ENCODE peak calls at places on chromosomes 6 and 20, in six cellular contexts. I is mesenchymal stem cell, G is neuronal stem cell, O is H9, X is trophoblast cell, N is IMR-90. V is an unnamed sample.

GRCh38 chr6:46776070-46776752 is 17.0 kb upstream of the MEP1A start:
- DNase-seq in N (no peak), O (no peak), X (no peak), I (no peak), G (no peak), V (no peak)

GRCh38 chr6:55276745-55277627 is 50.3 kb upstream of the GFRAL start:
- DNase-seq in X (peak; percentile 85), N (peak; percentile 72), G (peak; percentile 61), O (peak; percentile 54), I (peak; percentile 84), V (peak; percentile 50)

GRCh38 chr6:33248643-33248931 is 23.1 kb downstream of the VPS52 start:
- DNase-seq in I (peak; percentile 80), O (no peak), X (no peak), N (no peak), G (no peak), V (no peak)

GRCh38 chr6:69580696-69581095 is 216.1 kb downstream of the LMBRD1 start:
- DNase-seq in X (no peak), I (no peak), G (no peak), O (no peak), N (no peak), V (no peak)

GRCh38 chr20:1337441-1337840 is 8.5 kb upstream of the SDCBP2 start:
- DNase-seq in X (no peak), G (no peak), N (no peak), O (no peak), I (no peak), V (peak; percentile 17)

GRCh38 chr6:41263267-41263666 is 23.2 kb downstream of the TREM1 start:
- DNase-seq in O (no peak), N (no peak), X (no peak), I (no peak), G (no peak), V (no peak)

GRCh38 chr6:145815351-145815772 is 767 bp upstream of the FBXO30 start:
- DNase-seq in O (peak; percentile 55), X (peak; percentile 25), N (peak; percentile 8), I (peak; percentile 51), G (no peak), V (peak; percentile 74)

GRCh38 chr6:130602151-130602770 is 224.9 kb upstream of the SMLR1 start:
- DNase-seq in X (peak; percentile 92), N (peak; percentile 98), I (peak; percentile 94), G (no peak), O (no peak), V (no peak)

GRCh38 chr6:105985816-105986632 is 100.1 kb upstream of the PRDM1 start:
- DNase-seq in N (no peak), X (no peak), O (peak; percentile 59), I (peak; percentile 79), G (peak; percentile 36), V (peak; percentile 64)

GRCh38 chr6:83313880-83314279 is 117.0 kb downstream of the ME1 start:
- DNase-seq in O (no peak), X (no peak), G (no peak), I (no peak), N (peak; percentile 4), V (no peak)

GRCh38 chr6:6001443-6001842 is 5.3 kb downstream of the NRN1 start:
- DNase-seq in X (no peak), G (no peak), O (no peak), N (no peak), I (no peak), V (no peak)

GRCh38 chr20:37189617-37190016 is 10.3 kb upstream of the MROH8 start:
- DNase-seq in I (no peak), G (no peak), N (no peak), O (no peak), X (no peak), V (no peak)

GRCh38 chr6:20661721-20662120 is 127.5 kb downstream of the CDKAL1 start:
- DNase-seq in O (no peak), X (no peak), G (no peak), N (peak; percentile 50), I (no peak), V (no peak)

GRCh38 chr20:5864428-5864827 is 85.9 kb downstream of the TRMT6 start:
- DNase-seq in X (no peak), O (no peak), G (no peak), N (no peak), I (no peak), V (no peak)

GRCh38 chr6:37451411-37452273 is 18.6 kb downstream of the CMTR1 start:
- DNase-seq in G (no peak), X (no peak), N (no peak), I (no peak), O (no peak), V (no peak)

GRCh38 chr6:31784270-31784925 is 7.3 kb upstream of the VWA7 start:
- DNase-seq in G (no peak), X (no peak), O (no peak), N (no peak), I (no peak), V (no peak)

GRCh38 chr6:115896538-115897129 is 164.1 kb downstream of the FRK start:
- DNase-seq in I (peak; percentile 43), X (peak; percentile 68), O (no peak), N (peak; percentile 29), G (peak; percentile 14), V (no peak)

GRCh38 chr6:27873101-27874030 is 38.8 kb downstream of the OR2B2 start:
- DNase-seq in N (peak; percentile 83), X (peak; percentile 65), I (peak; percentile 63), O (peak; percentile 68), G (peak; percentile 67), V (peak; percentile 86)

GRCh38 chr20:35539756-35540212 is 2.1 kb upstream of the ERGIC3 start:
- DNase-seq in O (peak; percentile 94), N (no peak), X (peak; percentile 96), I (peak; percentile 23), G (peak; percentile 69), V (no peak)

GRCh38 chr6:130961148-130961547 is 101.9 kb downstream of the EPB41L2 start:
- DNase-seq in O (no peak), X (no peak), N (no peak), I (no peak), G (no peak), V (no peak)

GRCh38 chr6:151485616-151486015 is 8.2 kb upstream of the CCDC170 start:
- DNase-seq in G (no peak), O (no peak), X (no peak), I (no peak), N (peak; percentile 61), V (no peak)

GRCh38 chr20:17872920-17873319 is 95.7 kb downstream of the SNX5 start:
- DNase-seq in G (no peak), X (no peak), I (no peak), O (no peak), N (no peak), V (no peak)

GRCh38 chr6:318265-318890 is 26.1 kb downstream of the DUSP22 start:
- DNase-seq in O (no peak), N (no peak), I (no peak), X (no peak), G (no peak), V (no peak)

GRCh38 chr20:17542993-17543412 is 11.8 kb upstream of the BFSP1 start:
- DNase-seq in I (peak; percentile 13), O (no peak), G (no peak), X (no peak), N (peak; percentile 83), V (no peak)

GRCh38 chr6:40348591-40348990 is 238.6 kb downstream of the LRFN2 start:
- DNase-seq in N (no peak), I (no peak), G (no peak), O (peak; percentile 27), X (no peak), V (no peak)

GRCh38 chr6:159084493-159085091 is 39.8 kb upstream of the TAGAP start:
- DNase-seq in O (no peak), X (peak; percentile 77), N (peak; percentile 72), I (peak; percentile 60), G (no peak), V (no peak)

GRCh38 chr20:54051019-54051418 is 19.4 kb downstream of the BCAS1 start:
- DNase-seq in O (no peak), G (no peak), I (no peak), X (no peak), N (no peak), V (no peak)

GRCh38 chr6:49949062-49949461 is 14.9 kb downstream of the DEFB114 start:
- DNase-seq in G (no peak), I (no peak), O (no peak), X (no peak), N (no peak), V (no peak)
- H3K14ac ChIP-seq in G (no peak overlapping the region), I (no peak overlapping the region), O (no peak overlapping the region), X (no peak overlapping the region), N (no peak overlapping the region), V (no peak overlapping the region)

GRCh38 chr20:7159903-7160302 is 392.4 kb downstream of the BMP2 start:
- DNase-seq in X (no peak), G (no peak), O (no peak), N (no peak), I (no peak), V (no peak)

GRCh38 chr20:7152071-7152470 is 384.6 kb downstream of the BMP2 start:
- DNase-seq in X (no peak), O (no peak), N (no peak), G (no peak), I (no peak), V (no peak)

GRCh38 chr20:7155282-7155681 is 387.8 kb downstream of the BMP2 start:
- DNase-seq in G (no peak), I (no peak), O (no peak), X (no peak), N (no peak), V (no peak)

GRCh38 chr20:7151666-7152065 is 384.2 kb downstream of the BMP2 start:
- DNase-seq in N (no peak), I (peak; percentile 34), G (no peak), X (no peak), O (no peak), V (no peak)

GRCh38 chr20:7155794-7156193 is 388.3 kb downstream of the BMP2 start:
- DNase-seq in X (no peak), N (no peak), O (no peak), I (no peak), G (no peak), V (no peak)
- H3K14ac ChIP-seq in X (no peak overlapping the region), N (no peak overlapping the region), O (no peak overlapping the region), I (no peak overlapping the region), G (no peak overlapping the region), V (no peak overlapping the region)

GRCh38 chr6:54072708-54073313 is 38.4 kb upstream of the MLIP start:
- DNase-seq in O (no peak), X (no peak), G (no peak), I (no peak), N (no peak), V (no peak)
- H3K14ac ChIP-seq in O (no peak overlapping the region), X (no peak overlapping the region), G (no peak overlapping the region), I (no peak overlapping the region), N (no peak overlapping the region), V (no peak overlapping the region)

DNA sequence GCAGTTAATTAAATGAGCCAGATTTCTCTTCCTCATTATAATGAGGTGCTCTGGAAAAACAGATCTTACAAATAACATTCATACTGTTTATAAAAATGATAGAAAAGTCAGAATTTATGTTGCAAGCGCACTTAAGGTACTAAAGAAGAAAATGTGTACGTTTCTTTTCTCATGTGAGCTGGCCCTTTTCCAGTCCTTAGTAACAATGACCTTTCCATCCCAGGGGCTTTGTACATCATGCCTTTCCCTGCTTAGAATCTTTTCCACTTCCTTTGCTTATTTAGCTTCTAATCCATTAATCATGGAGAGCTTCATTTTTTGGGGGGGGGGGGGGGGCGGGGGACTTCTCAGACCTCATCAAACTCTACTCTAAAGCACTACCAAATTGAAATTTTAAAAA is 4.8 kb downstream of the FBXO5 start:
- DNase-seq in N (peak; percentile 46), G (no peak), X (no peak), I (peak; percentile 50), O (no peak), V (no peak)
- H3K14ac ChIP-seq in N (no peak overlapping the region), G (no peak overlapping the region), X (no peak overlapping the region), I (no peak overlapping the region), O (no peak overlapping the region), V (no peak overlapping the region)